ENCODE peak calls at places on chromosomes 6 and 20, in four cellular contexts. Y, R, U and J are unnamed samples.

GRCh38 chr6:14711056-14711703 is 534.7 kb upstream of the JARID2 start:
- DNase-seq in U (no peak), R (peak), Y (peak), J (no peak)

GRCh38 chr6:89369009-89369408 is 16.5 kb upstream of the UBE2J1 start:
- DNase-seq in U (no peak), R (peak), Y (peak), J (no peak)

GRCh38 chr6:161417712-161418457 is 144.0 kb upstream of the AGPAT4 start:
- DNase-seq in Y (no peak), R (peak), U (peak), J (peak)

GRCh38 chr20:34852298-34852697 is 20.4 kb downstream of the GGT7 start:
- DNase-seq in U (no peak), R (no peak), Y (no peak), J (no peak)

GRCh38 chr6:116352515-116353471 is 18.0 kb upstream of the DSE start:
- DNase-seq in U (no peak), R (peak), Y (no peak), J (no peak)

GRCh38 chr6:43455034-43455747 is at the start of gene DLK2:
- DNase-seq in Y (peak), R (no peak), U (no peak), J (peak)

GRCh38 chr6:74631558-74631957 is 574.3 kb downstream of the COL12A1 start:
- DNase-seq in R (no peak), U (no peak), Y (no peak), J (no peak)

GRCh38 chr6:140269766-140270165 is 895.3 kb upstream of the CITED2 start:
- DNase-seq in Y (no peak), U (no peak), R (peak), J (no peak)

GRCh38 chr6:128519931-128520435 is 416 bp downstream of the PTPRK start:
- DNase-seq in R (peak), Y (no peak), U (no peak), J (no peak)

GRCh38 chr20:8190043-8190880 is 58.2 kb downstream of the PLCB1 start:
- DNase-seq in Y (no peak), U (no peak), R (no peak), J (no peak)

GRCh38 chr6:13461805-13462204 is 25.6 kb downstream of the GFOD1 start:
- DNase-seq in R (no peak), U (no peak), Y (no peak), J (no peak)

GRCh38 chr6:154039231-154039842 is at the start of gene OPRM1:
- DNase-seq in U (peak), Y (peak), R (peak), J (peak)

GRCh38 chr20:47427067-47427466 is 70.6 kb upstream of the ZMYND8 start:
- DNase-seq in R (no peak), Y (no peak), U (no peak), J (no peak)

GRCh38 chr6:85385636-85386315 is 64.1 kb upstream of the NT5E start:
- DNase-seq in R (no peak), Y (no peak), U (no peak), J (no peak)

GRCh38 chr20:41183831-41184230 is 46.5 kb downstream of the PLCG1 start:
- DNase-seq in Y (no peak), U (no peak), R (no peak), J (no peak)

GRCh38 chr20:5484926-5485325 is 168.2 kb upstream of the PROKR2 start:
- DNase-seq in U (no peak), R (no peak), Y (no peak), J (peak)

GRCh38 chr20:38307371-38308046 is 3.6 kb downstream of the BPI start:
- DNase-seq in R (peak), U (no peak), Y (no peak), J (no peak)

GRCh38 chr6:35613762-35614161 is 75.0 kb downstream of the FKBP5 start:
- DNase-seq in Y (no peak), U (no peak), R (no peak), J (no peak)

GRCh38 chr6:31086788-31087440 is 25.5 kb downstream of the C6orf15 start:
- DNase-seq in Y (no peak), U (no peak), R (peak), J (no peak)

GRCh38 chr6:31081872-31082271 is 30.5 kb downstream of the C6orf15 start:
- DNase-seq in R (no peak), U (no peak), Y (no peak), J (no peak)

GRCh38 chr6:31079656-31080261 is 32.6 kb downstream of the C6orf15 start:
- DNase-seq in R (peak), Y (peak), U (peak), J (peak)

GRCh38 chr6:31087494-31088089 is 24.8 kb downstream of the C6orf15 start:
- DNase-seq in Y (peak), R (peak), U (peak), J (peak)

DNA sequence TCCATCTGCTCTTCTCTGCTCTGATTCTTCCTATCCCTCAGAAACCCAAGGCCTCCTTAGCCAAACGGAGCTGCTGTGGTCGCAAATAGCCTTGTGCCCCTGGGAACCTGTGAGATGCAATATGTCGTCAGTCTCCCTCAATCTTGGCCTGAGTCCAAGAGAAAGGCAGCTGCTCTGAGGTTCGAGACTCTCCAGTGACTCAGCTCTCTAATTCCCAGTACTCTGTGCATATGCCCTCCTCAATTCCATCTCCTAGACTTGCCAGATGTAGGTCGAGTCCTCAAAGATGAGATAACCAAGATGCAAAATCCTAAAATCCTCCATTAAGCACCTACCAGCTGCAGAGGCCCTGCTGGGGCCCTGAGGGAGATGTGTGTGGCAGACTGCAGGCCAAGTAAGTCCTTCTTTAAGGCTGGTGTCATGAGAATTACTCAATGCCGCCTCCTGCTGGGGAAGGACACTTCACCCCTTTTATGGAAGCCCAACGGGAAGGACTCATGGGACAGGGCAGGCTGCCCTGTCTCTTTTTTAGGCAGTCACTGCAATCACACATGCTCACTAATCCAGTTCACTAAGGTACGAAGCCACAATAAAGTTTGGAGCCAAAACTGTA is 28.5 kb downstream of the C6orf15 start:
- DNase-seq in Y (peak), R (peak), U (peak), J (peak)
- TF ChIP-seq CTCF in Y (peak), R (peak), U (peak), J (peak)

GRCh38 chr6:34572585-34572984 is 16.5 kb upstream of the SPDEF start:
- DNase-seq in R (no peak), Y (no peak), U (no peak), J (no peak)

GRCh38 chr6:34576286-34576955 is 20.3 kb upstream of the SPDEF start:
- DNase-seq in R (no peak), U (no peak), Y (no peak), J (no peak)

GRCh38 chr6:34574647-34575293 is 18.6 kb upstream of the SPDEF start:
- DNase-seq in Y (no peak), U (no peak), R (no peak), J (no peak)

GRCh38 chr6:34573567-34574183 is 17.5 kb upstream of the SPDEF start:
- DNase-seq in Y (no peak), U (no peak), R (no peak), J (no peak)

GRCh38 chr6:34575326-34575725 is 19.2 kb upstream of the SPDEF start:
- DNase-seq in U (no peak), Y (no peak), R (no peak), J (no peak)
- TF ChIP-seq CTCF in U (no peak), Y (no peak), R (no peak), J (no peak)

GRCh38 chr20:324177-325042 is 942 bp upstream of the SOX12 start:
- DNase-seq in R (peak), Y (peak), U (peak), J (peak)
- TF ChIP-seq CTCF in R (peak), Y (peak), U (peak), J (no peak)

GRCh38 chr6:112877134-112878100 is 530.3 kb downstream of the RFPL4B start:
- DNase-seq in R (peak), Y (no peak), U (no peak), J (no peak)
- TF ChIP-seq CTCF in R (peak), Y (no peak), U (no peak), J (no peak)

DNA sequence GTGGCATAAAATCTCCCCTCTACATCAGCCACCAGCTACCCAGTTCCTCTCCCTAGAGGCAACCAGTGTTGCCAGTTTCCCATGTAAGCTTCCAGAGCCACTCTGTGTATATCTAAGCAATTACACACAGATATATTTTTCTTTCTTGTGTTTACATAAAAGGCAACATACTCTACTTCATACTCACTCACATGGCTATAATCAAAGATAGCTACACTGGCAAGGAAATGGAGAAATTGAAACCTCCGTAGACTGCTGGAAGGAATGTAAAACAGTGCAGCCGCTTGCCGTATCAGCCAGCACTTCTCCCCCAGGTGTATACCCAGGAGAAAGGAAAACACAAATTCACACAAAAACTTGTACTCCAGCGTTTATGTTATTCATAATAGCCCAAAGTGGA is 38.5 kb upstream of the NELFCD start:
- DNase-seq in Y (no peak), R (no peak), U (no peak), J (no peak)
- TF ChIP-seq CTCF in Y (no peak), R (no peak), U (no peak), J (no peak)

GRCh38 chr20:36591854-36592641 is 13.5 kb upstream of the RAB5IF start:
- DNase-seq in R (peak), U (no peak), Y (peak), J (no peak)
- TF ChIP-seq CTCF in R (peak), U (peak), Y (no peak), J (no peak)

GRCh38 chr6:25889877-25890853 is 16.1 kb upstream of the SLC17A3 start:
- DNase-seq in R (peak), Y (peak), U (no peak), J (peak)
- TF ChIP-seq CTCF in R (peak), Y (peak), U (peak), J (peak)